ENCODE peak calls at places on chromosomes 11 and 22, in six cellular contexts. One of them, this sample, is unnamed.

GRCh38 chr11:29333993-29334780 is 682.6 kb downstream of the KCNA4 start:
- DNase-seq in activated T-helper 1 cell treated with anti-CD3 and anti-CD28 coated beads, Interleukin-12 subunit alpha, Interleukin-12 subunit beta, Interleukin-2, Interleukin-4 antibody, amounts not matched to agents 30 ng/mL and 10 ng/mL and 1 ng/mL, durations not matched to agents 14 hours and 24 hours and 36 hours: no peak
- DNase-seq in activated CD4-positive, CD25-positive, alpha-beta regulatory T cell: no peak
- DNase-seq in GM03348: peak; percentile 56
- DNase-seq in activated effector memory CD4-positive, alpha-beta T cell treated with anti-CD3 and anti-CD28 coated beads, Interleukin-2, amount 50 U/mL, for 16 hours: no peak
- DNase-seq in activated CD4-positive, alpha-beta T cell treated with anti-CD3 and anti-CD28 coated beads, Interleukin-2, amount 50 U/mL, for 24 hours: no peak
- DNase-seq in this sample: no peak

GRCh38 chr11:118314985-118315384 is 10.5 kb downstream of the CD3E start:
- DNase-seq in activated T-helper 1 cell treated with anti-CD3 and anti-CD28 coated beads, Interleukin-12 subunit alpha, Interleukin-12 subunit beta, Interleukin-2, Interleukin-4 antibody, amounts not matched to agents 30 ng/mL and 10 ng/mL and 1 ng/mL, durations not matched to agents 14 hours and 24 hours and 36 hours: no peak
- DNase-seq in activated CD4-positive, CD25-positive, alpha-beta regulatory T cell: no peak
- DNase-seq in GM03348: no peak
- DNase-seq in activated effector memory CD4-positive, alpha-beta T cell treated with anti-CD3 and anti-CD28 coated beads, Interleukin-2, amount 50 U/mL, for 16 hours: no peak
- DNase-seq in activated CD4-positive, alpha-beta T cell treated with anti-CD3 and anti-CD28 coated beads, Interleukin-2, amount 50 U/mL, for 24 hours: no peak
- DNase-seq in this sample: no peak

GRCh38 chr22:46061431-46062231 is 84.7 kb upstream of the WNT7B start:
- DNase-seq in activated T-helper 1 cell treated with anti-CD3 and anti-CD28 coated beads, Interleukin-12 subunit alpha, Interleukin-12 subunit beta, Interleukin-2, Interleukin-4 antibody, amounts not matched to agents 30 ng/mL and 10 ng/mL and 1 ng/mL, durations not matched to agents 14 hours and 24 hours and 36 hours: no peak
- DNase-seq in activated CD4-positive, CD25-positive, alpha-beta regulatory T cell: no peak
- DNase-seq in GM03348: no peak
- DNase-seq in activated effector memory CD4-positive, alpha-beta T cell treated with anti-CD3 and anti-CD28 coated beads, Interleukin-2, amount 50 U/mL, for 16 hours: peak; percentile 54
- DNase-seq in activated CD4-positive, alpha-beta T cell treated with anti-CD3 and anti-CD28 coated beads, Interleukin-2, amount 50 U/mL, for 24 hours: no peak
- DNase-seq in this sample: peak; percentile 70

GRCh38 chr11:33930317-33931021 is 38.6 kb upstream of the LMO2 start:
- DNase-seq in activated T-helper 1 cell treated with anti-CD3 and anti-CD28 coated beads, Interleukin-12 subunit alpha, Interleukin-12 subunit beta, Interleukin-2, Interleukin-4 antibody, amounts not matched to agents 30 ng/mL and 10 ng/mL and 1 ng/mL, durations not matched to agents 14 hours and 24 hours and 36 hours: no peak
- DNase-seq in activated CD4-positive, CD25-positive, alpha-beta regulatory T cell: no peak
- DNase-seq in GM03348: peak; percentile 68
- DNase-seq in activated effector memory CD4-positive, alpha-beta T cell treated with anti-CD3 and anti-CD28 coated beads, Interleukin-2, amount 50 U/mL, for 16 hours: no peak
- DNase-seq in activated CD4-positive, alpha-beta T cell treated with anti-CD3 and anti-CD28 coated beads, Interleukin-2, amount 50 U/mL, for 24 hours: no peak
- DNase-seq in this sample: no peak

GRCh38 chr11:111589114-111589513 is 13.1 kb upstream of the SIK2 start:
- DNase-seq in activated T-helper 1 cell treated with anti-CD3 and anti-CD28 coated beads, Interleukin-12 subunit alpha, Interleukin-12 subunit beta, Interleukin-2, Interleukin-4 antibody, amounts not matched to agents 30 ng/mL and 10 ng/mL and 1 ng/mL, durations not matched to agents 14 hours and 24 hours and 36 hours: no peak
- DNase-seq in activated CD4-positive, CD25-positive, alpha-beta regulatory T cell: no peak
- DNase-seq in GM03348: no peak
- DNase-seq in activated effector memory CD4-positive, alpha-beta T cell treated with anti-CD3 and anti-CD28 coated beads, Interleukin-2, amount 50 U/mL, for 16 hours: no peak
- DNase-seq in activated CD4-positive, alpha-beta T cell treated with anti-CD3 and anti-CD28 coated beads, Interleukin-2, amount 50 U/mL, for 24 hours: no peak
- DNase-seq in this sample: no peak

GRCh38 chr11:3700410-3700809 is 29.2 kb upstream of the CHRNA10 start:
- DNase-seq in activated T-helper 1 cell treated with anti-CD3 and anti-CD28 coated beads, Interleukin-12 subunit alpha, Interleukin-12 subunit beta, Interleukin-2, Interleukin-4 antibody, amounts not matched to agents 30 ng/mL and 10 ng/mL and 1 ng/mL, durations not matched to agents 14 hours and 24 hours and 36 hours: no peak
- DNase-seq in activated CD4-positive, CD25-positive, alpha-beta regulatory T cell: no peak
- DNase-seq in GM03348: no peak
- DNase-seq in activated effector memory CD4-positive, alpha-beta T cell treated with anti-CD3 and anti-CD28 coated beads, Interleukin-2, amount 50 U/mL, for 16 hours: no peak
- DNase-seq in activated CD4-positive, alpha-beta T cell treated with anti-CD3 and anti-CD28 coated beads, Interleukin-2, amount 50 U/mL, for 24 hours: no peak
- DNase-seq in this sample: no peak

GRCh38 chr11:113260541-113260940 is 53.8 kb upstream of the TTC12 start:
- DNase-seq in activated T-helper 1 cell treated with anti-CD3 and anti-CD28 coated beads, Interleukin-12 subunit alpha, Interleukin-12 subunit beta, Interleukin-2, Interleukin-4 antibody, amounts not matched to agents 30 ng/mL and 10 ng/mL and 1 ng/mL, durations not matched to agents 14 hours and 24 hours and 36 hours: no peak
- DNase-seq in activated CD4-positive, CD25-positive, alpha-beta regulatory T cell: no peak
- DNase-seq in GM03348: no peak
- DNase-seq in activated effector memory CD4-positive, alpha-beta T cell treated with anti-CD3 and anti-CD28 coated beads, Interleukin-2, amount 50 U/mL, for 16 hours: no peak
- DNase-seq in activated CD4-positive, alpha-beta T cell treated with anti-CD3 and anti-CD28 coated beads, Interleukin-2, amount 50 U/mL, for 24 hours: no peak
- DNase-seq in this sample: no peak

GRCh38 chr11:123509737-123510578 is 79.9 kb downstream of the GRAMD1B start:
- DNase-seq in activated T-helper 1 cell treated with anti-CD3 and anti-CD28 coated beads, Interleukin-12 subunit alpha, Interleukin-12 subunit beta, Interleukin-2, Interleukin-4 antibody, amounts not matched to agents 30 ng/mL and 10 ng/mL and 1 ng/mL, durations not matched to agents 14 hours and 24 hours and 36 hours: no peak
- DNase-seq in activated CD4-positive, CD25-positive, alpha-beta regulatory T cell: no peak
- DNase-seq in GM03348: peak; percentile 36
- DNase-seq in activated effector memory CD4-positive, alpha-beta T cell treated with anti-CD3 and anti-CD28 coated beads, Interleukin-2, amount 50 U/mL, for 16 hours: no peak
- DNase-seq in activated CD4-positive, alpha-beta T cell treated with anti-CD3 and anti-CD28 coated beads, Interleukin-2, amount 50 U/mL, for 24 hours: no peak
- DNase-seq in this sample: no peak

GRCh38 chr11:116927163-116927772 is 89.8 kb upstream of the APOA1 start:
- DNase-seq in activated T-helper 1 cell treated with anti-CD3 and anti-CD28 coated beads, Interleukin-12 subunit alpha, Interleukin-12 subunit beta, Interleukin-2, Interleukin-4 antibody, amounts not matched to agents 30 ng/mL and 10 ng/mL and 1 ng/mL, durations not matched to agents 14 hours and 24 hours and 36 hours: peak; percentile 5
- DNase-seq in activated CD4-positive, CD25-positive, alpha-beta regulatory T cell: no peak
- DNase-seq in GM03348: no peak
- DNase-seq in activated effector memory CD4-positive, alpha-beta T cell treated with anti-CD3 and anti-CD28 coated beads, Interleukin-2, amount 50 U/mL, for 16 hours: peak; percentile 70
- DNase-seq in activated CD4-positive, alpha-beta T cell treated with anti-CD3 and anti-CD28 coated beads, Interleukin-2, amount 50 U/mL, for 24 hours: no peak
- DNase-seq in this sample: no peak

GRCh38 chr11:131118247-131118646 is 202.0 kb upstream of the SNX19 start:
- DNase-seq in activated T-helper 1 cell treated with anti-CD3 and anti-CD28 coated beads, Interleukin-12 subunit alpha, Interleukin-12 subunit beta, Interleukin-2, Interleukin-4 antibody, amounts not matched to agents 30 ng/mL and 10 ng/mL and 1 ng/mL, durations not matched to agents 14 hours and 24 hours and 36 hours: no peak
- DNase-seq in activated CD4-positive, CD25-positive, alpha-beta regulatory T cell: no peak
- DNase-seq in GM03348: no peak
- DNase-seq in activated effector memory CD4-positive, alpha-beta T cell treated with anti-CD3 and anti-CD28 coated beads, Interleukin-2, amount 50 U/mL, for 16 hours: no peak
- DNase-seq in activated CD4-positive, alpha-beta T cell treated with anti-CD3 and anti-CD28 coated beads, Interleukin-2, amount 50 U/mL, for 24 hours: no peak
- DNase-seq in this sample: no peak

GRCh38 chr11:116891746-116892145 is 54.3 kb upstream of the APOA1 start:
- DNase-seq in activated T-helper 1 cell treated with anti-CD3 and anti-CD28 coated beads, Interleukin-12 subunit alpha, Interleukin-12 subunit beta, Interleukin-2, Interleukin-4 antibody, amounts not matched to agents 30 ng/mL and 10 ng/mL and 1 ng/mL, durations not matched to agents 14 hours and 24 hours and 36 hours: no peak
- DNase-seq in activated CD4-positive, CD25-positive, alpha-beta regulatory T cell: no peak
- DNase-seq in GM03348: no peak
- DNase-seq in activated effector memory CD4-positive, alpha-beta T cell treated with anti-CD3 and anti-CD28 coated beads, Interleukin-2, amount 50 U/mL, for 16 hours: no peak
- DNase-seq in activated CD4-positive, alpha-beta T cell treated with anti-CD3 and anti-CD28 coated beads, Interleukin-2, amount 50 U/mL, for 24 hours: no peak
- DNase-seq in this sample: no peak

GRCh38 chr11:2775626-2776350 is 76.0 kb upstream of the KCNQ1OT1 start:
- DNase-seq in activated T-helper 1 cell treated with anti-CD3 and anti-CD28 coated beads, Interleukin-12 subunit alpha, Interleukin-12 subunit beta, Interleukin-2, Interleukin-4 antibody, amounts not matched to agents 30 ng/mL and 10 ng/mL and 1 ng/mL, durations not matched to agents 14 hours and 24 hours and 36 hours: no peak
- DNase-seq in activated CD4-positive, CD25-positive, alpha-beta regulatory T cell: no peak
- DNase-seq in GM03348: no peak
- DNase-seq in activated effector memory CD4-positive, alpha-beta T cell treated with anti-CD3 and anti-CD28 coated beads, Interleukin-2, amount 50 U/mL, for 16 hours: no peak
- DNase-seq in activated CD4-positive, alpha-beta T cell treated with anti-CD3 and anti-CD28 coated beads, Interleukin-2, amount 50 U/mL, for 24 hours: no peak
- DNase-seq in this sample: peak; percentile 55

GRCh38 chr11:35290876-35291275 is 128.5 kb downstream of the SLC1A2 start:
- DNase-seq in activated T-helper 1 cell treated with anti-CD3 and anti-CD28 coated beads, Interleukin-12 subunit alpha, Interleukin-12 subunit beta, Interleukin-2, Interleukin-4 antibody, amounts not matched to agents 30 ng/mL and 10 ng/mL and 1 ng/mL, durations not matched to agents 14 hours and 24 hours and 36 hours: no peak
- DNase-seq in activated CD4-positive, CD25-positive, alpha-beta regulatory T cell: no peak
- DNase-seq in GM03348: no peak
- DNase-seq in activated effector memory CD4-positive, alpha-beta T cell treated with anti-CD3 and anti-CD28 coated beads, Interleukin-2, amount 50 U/mL, for 16 hours: no peak
- DNase-seq in activated CD4-positive, alpha-beta T cell treated with anti-CD3 and anti-CD28 coated beads, Interleukin-2, amount 50 U/mL, for 24 hours: no peak
- DNase-seq in this sample: no peak

GRCh38 chr11:108654994-108655631 is 9.8 kb upstream of the DDX10 start:
- DNase-seq in activated T-helper 1 cell treated with anti-CD3 and anti-CD28 coated beads, Interleukin-12 subunit alpha, Interleukin-12 subunit beta, Interleukin-2, Interleukin-4 antibody, amounts not matched to agents 30 ng/mL and 10 ng/mL and 1 ng/mL, durations not matched to agents 14 hours and 24 hours and 36 hours: no peak
- DNase-seq in activated CD4-positive, CD25-positive, alpha-beta regulatory T cell: no peak
- DNase-seq in GM03348: peak; percentile 64
- DNase-seq in activated effector memory CD4-positive, alpha-beta T cell treated with anti-CD3 and anti-CD28 coated beads, Interleukin-2, amount 50 U/mL, for 16 hours: no peak
- DNase-seq in activated CD4-positive, alpha-beta T cell treated with anti-CD3 and anti-CD28 coated beads, Interleukin-2, amount 50 U/mL, for 24 hours: no peak
- DNase-seq in this sample: no peak

GRCh38 chr11:70326365-70326803 is 55.9 kb downstream of the PPFIA1 start:
- DNase-seq in activated T-helper 1 cell treated with anti-CD3 and anti-CD28 coated beads, Interleukin-12 subunit alpha, Interleukin-12 subunit beta, Interleukin-2, Interleukin-4 antibody, amounts not matched to agents 30 ng/mL and 10 ng/mL and 1 ng/mL, durations not matched to agents 14 hours and 24 hours and 36 hours: no peak
- DNase-seq in activated CD4-positive, CD25-positive, alpha-beta regulatory T cell: no peak
- DNase-seq in GM03348: peak; percentile 70
- DNase-seq in activated effector memory CD4-positive, alpha-beta T cell treated with anti-CD3 and anti-CD28 coated beads, Interleukin-2, amount 50 U/mL, for 16 hours: no peak
- DNase-seq in activated CD4-positive, alpha-beta T cell treated with anti-CD3 and anti-CD28 coated beads, Interleukin-2, amount 50 U/mL, for 24 hours: no peak
- DNase-seq in this sample: no peak

GRCh38 chr11:93169143-93169542 is 28.6 kb downstream of the SLC36A4 start:
- DNase-seq in activated T-helper 1 cell treated with anti-CD3 and anti-CD28 coated beads, Interleukin-12 subunit alpha, Interleukin-12 subunit beta, Interleukin-2, Interleukin-4 antibody, amounts not matched to agents 30 ng/mL and 10 ng/mL and 1 ng/mL, durations not matched to agents 14 hours and 24 hours and 36 hours: no peak
- DNase-seq in activated CD4-positive, CD25-positive, alpha-beta regulatory T cell: no peak
- DNase-seq in GM03348: no peak
- DNase-seq in activated effector memory CD4-positive, alpha-beta T cell treated with anti-CD3 and anti-CD28 coated beads, Interleukin-2, amount 50 U/mL, for 16 hours: no peak
- DNase-seq in activated CD4-positive, alpha-beta T cell treated with anti-CD3 and anti-CD28 coated beads, Interleukin-2, amount 50 U/mL, for 24 hours: no peak
- DNase-seq in this sample: no peak